ENCODE peak calls at places on chromosomes 12 and 14, in six cellular contexts. V is effector memory CD4-positive, alpha-beta T cell; K is NCI-H524; H is germinal center; W is endothelial cell; M is A549. P is an unnamed sample.

GRCh38 chr12:49086116-49086515 is 8.5 kb downstream of the DHH start:
- DNase-seq in V (no peak), K (no peak), H (no peak), W (no peak), M (no peak), P (no peak)

GRCh38 chr12:97650242-97650641 is 187.6 kb downstream of the RMST start:
- DNase-seq in V (no peak), K (no peak), H (no peak), W (no peak), M (no peak), P (peak; percentile 43)

GRCh38 chr14:78450945-78451344 is 280.8 kb downstream of the NRXN3 start:
- DNase-seq in V (no peak), K (no peak), H (no peak), W (no peak), M (no peak), P (no peak)

GRCh38 chr12:124217508-124217981 is 77.3 kb upstream of the RFLNA start:
- DNase-seq in V (no peak), K (no peak), H (no peak), W (no peak), M (no peak), P (no peak)

GRCh38 chr12:50059440-50060119 is 2.2 kb downstream of the ASIC1 start:
- DNase-seq in V (no peak), K (no peak), H (no peak), W (no peak), M (no peak), P (no peak)

GRCh38 chr12:89461649-89462612 is 62.7 kb downstream of the GALNT4 start:
- DNase-seq in V (no peak), K (no peak), H (peak; percentile 43), W (no peak), M (peak; percentile 51), P (peak; percentile 79)

GRCh38 chr12:77943466-77943865 is 112.8 kb downstream of the NAV3 start:
- DNase-seq in V (no peak), K (no peak), H (no peak), W (no peak), M (peak; percentile 37), P (peak; percentile 53)

GRCh38 chr12:89494411-89495231 is 30.0 kb downstream of the GALNT4 start:
- DNase-seq in V (no peak), K (no peak), H (no peak), W (no peak), M (no peak), P (no peak)

GRCh38 chr14:99564256-99564902 is 39.6 kb downstream of the CCDC85C start:
- DNase-seq in V (no peak), K (peak; percentile 70), H (no peak), W (no peak), M (no peak), P (peak; percentile 75)

GRCh38 chr12:121278450-121279375 is 17.8 kb downstream of the CAMKK2 start:
- DNase-seq in V (no peak), K (no peak), H (no peak), W (no peak), M (no peak), P (no peak)

GRCh38 chr12:3218150-3218845 is 141.1 kb downstream of the TSPAN9 start:
- DNase-seq in V (no peak), K (peak; percentile 88), H (no peak), W (no peak), M (no peak), P (no peak)

GRCh38 chr12:98618952-98619351 is 25.5 kb downstream of the SLC25A3 start:
- DNase-seq in V (no peak), K (no peak), H (no peak), W (no peak), M (no peak), P (no peak)

GRCh38 chr12:124040286-124040685 is 67.3 kb downstream of the ZNF664 start:
- DNase-seq in V (no peak), K (no peak), H (no peak), W (no peak), M (no peak), P (no peak)

GRCh38 chr12:15278816-15279658 is 43.3 kb upstream of the PTPRO start:
- DNase-seq in V (no peak), K (no peak), H (no peak), W (no peak), M (no peak), P (peak; percentile 24)

GRCh38 chr12:104974626-104975290 is 11.4 kb upstream of the NOPCHAP1 start:
- DNase-seq in V (no peak), K (no peak), H (peak; percentile 80), W (no peak), M (no peak), P (no peak)